ENCODE peak calls at places on chromosome 9, in five cellular contexts. One of them, this sample, is unnamed.

GRCh38 chr9:101094686-101095085 is 66.2 kb downstream of the PLPPR1 start:
- DNase-seq in Panc1: no peak
- DNase-seq in endothelial cell of umbilical vein: no peak
- DNase-seq in SK-N-SH: no peak
- DNase-seq in activated T-helper 1 cell treated with anti-CD3 and anti-CD28 coated beads, Interleukin-12 subunit alpha, Interleukin-12 subunit beta, Interleukin-2, Interleukin-4 antibody, amounts not matched to agents 30 ng/mL and 10 ng/mL and 1 ng/mL, durations not matched to agents 14 hours and 24 hours and 36 hours: no peak
- DNase-seq in this sample: no peak

GRCh38 chr9:114477642-114478041 is 27.6 kb downstream of the WHRN start:
- DNase-seq in Panc1: no peak
- DNase-seq in endothelial cell of umbilical vein: no peak
- DNase-seq in SK-N-SH: no peak
- DNase-seq in activated T-helper 1 cell treated with anti-CD3 and anti-CD28 coated beads, Interleukin-12 subunit alpha, Interleukin-12 subunit beta, Interleukin-2, Interleukin-4 antibody, amounts not matched to agents 30 ng/mL and 10 ng/mL and 1 ng/mL, durations not matched to agents 14 hours and 24 hours and 36 hours: no peak
- DNase-seq in this sample: no peak

GRCh38 chr9:81557957-81558791 is 131.2 kb downstream of the TLE1 start:
- DNase-seq in Panc1: no peak
- DNase-seq in endothelial cell of umbilical vein: no peak
- DNase-seq in SK-N-SH: no peak
- DNase-seq in activated T-helper 1 cell treated with anti-CD3 and anti-CD28 coated beads, Interleukin-12 subunit alpha, Interleukin-12 subunit beta, Interleukin-2, Interleukin-4 antibody, amounts not matched to agents 30 ng/mL and 10 ng/mL and 1 ng/mL, durations not matched to agents 14 hours and 24 hours and 36 hours: no peak
- DNase-seq in this sample: no peak

GRCh38 chr9:137045294-137046093 is 483 bp downstream of the NPDC1 start:
- DNase-seq in Panc1: no peak
- DNase-seq in endothelial cell of umbilical vein: peak
- DNase-seq in SK-N-SH: peak
- DNase-seq in activated T-helper 1 cell treated with anti-CD3 and anti-CD28 coated beads, Interleukin-12 subunit alpha, Interleukin-12 subunit beta, Interleukin-2, Interleukin-4 antibody, amounts not matched to agents 30 ng/mL and 10 ng/mL and 1 ng/mL, durations not matched to agents 14 hours and 24 hours and 36 hours: no peak
- DNase-seq in this sample: peak

GRCh38 chr9:111944467-111944866 is 47.9 kb downstream of the UGCG start:
- DNase-seq in Panc1: no peak
- DNase-seq in endothelial cell of umbilical vein: no peak
- DNase-seq in SK-N-SH: no peak
- DNase-seq in activated T-helper 1 cell treated with anti-CD3 and anti-CD28 coated beads, Interleukin-12 subunit alpha, Interleukin-12 subunit beta, Interleukin-2, Interleukin-4 antibody, amounts not matched to agents 30 ng/mL and 10 ng/mL and 1 ng/mL, durations not matched to agents 14 hours and 24 hours and 36 hours: no peak
- DNase-seq in this sample: no peak

GRCh38 chr9:83433841-83434240 is 104.4 kb downstream of the FRMD3 start:
- DNase-seq in Panc1: no peak
- DNase-seq in endothelial cell of umbilical vein: no peak
- DNase-seq in SK-N-SH: no peak
- DNase-seq in activated T-helper 1 cell treated with anti-CD3 and anti-CD28 coated beads, Interleukin-12 subunit alpha, Interleukin-12 subunit beta, Interleukin-2, Interleukin-4 antibody, amounts not matched to agents 30 ng/mL and 10 ng/mL and 1 ng/mL, durations not matched to agents 14 hours and 24 hours and 36 hours: no peak
- DNase-seq in this sample: peak

GRCh38 chr9:35748858-35749514 is at the start of the genes GBA2 and RGP1:
- DNase-seq in Panc1: no peak
- DNase-seq in endothelial cell of umbilical vein: peak
- DNase-seq in SK-N-SH: peak
- DNase-seq in activated T-helper 1 cell treated with anti-CD3 and anti-CD28 coated beads, Interleukin-12 subunit alpha, Interleukin-12 subunit beta, Interleukin-2, Interleukin-4 antibody, amounts not matched to agents 30 ng/mL and 10 ng/mL and 1 ng/mL, durations not matched to agents 14 hours and 24 hours and 36 hours: peak
- DNase-seq in this sample: peak

GRCh38 chr9:76109953-76110352 is 219.5 kb downstream of the PCSK5 start:
- DNase-seq in Panc1: no peak
- DNase-seq in endothelial cell of umbilical vein: no peak
- DNase-seq in SK-N-SH: no peak
- DNase-seq in activated T-helper 1 cell treated with anti-CD3 and anti-CD28 coated beads, Interleukin-12 subunit alpha, Interleukin-12 subunit beta, Interleukin-2, Interleukin-4 antibody, amounts not matched to agents 30 ng/mL and 10 ng/mL and 1 ng/mL, durations not matched to agents 14 hours and 24 hours and 36 hours: no peak
- DNase-seq in this sample: no peak

GRCh38 chr9:38118862-38119435 is 49.9 kb upstream of the SHB start:
- DNase-seq in Panc1: no peak
- DNase-seq in endothelial cell of umbilical vein: no peak
- DNase-seq in SK-N-SH: no peak
- DNase-seq in activated T-helper 1 cell treated with anti-CD3 and anti-CD28 coated beads, Interleukin-12 subunit alpha, Interleukin-12 subunit beta, Interleukin-2, Interleukin-4 antibody, amounts not matched to agents 30 ng/mL and 10 ng/mL and 1 ng/mL, durations not matched to agents 14 hours and 24 hours and 36 hours: no peak
- DNase-seq in this sample: no peak

GRCh38 chr9:6667633-6668280 is 22.2 kb upstream of the GLDC start:
- DNase-seq in Panc1: no peak
- DNase-seq in endothelial cell of umbilical vein: peak
- DNase-seq in SK-N-SH: peak
- DNase-seq in activated T-helper 1 cell treated with anti-CD3 and anti-CD28 coated beads, Interleukin-12 subunit alpha, Interleukin-12 subunit beta, Interleukin-2, Interleukin-4 antibody, amounts not matched to agents 30 ng/mL and 10 ng/mL and 1 ng/mL, durations not matched to agents 14 hours and 24 hours and 36 hours: no peak
- DNase-seq in this sample: peak

GRCh38 chr9:121073038-121073437 is 1.7 kb upstream of the CNTRL start:
- DNase-seq in Panc1: peak
- DNase-seq in endothelial cell of umbilical vein: peak
- DNase-seq in SK-N-SH: no peak
- DNase-seq in activated T-helper 1 cell treated with anti-CD3 and anti-CD28 coated beads, Interleukin-12 subunit alpha, Interleukin-12 subunit beta, Interleukin-2, Interleukin-4 antibody, amounts not matched to agents 30 ng/mL and 10 ng/mL and 1 ng/mL, durations not matched to agents 14 hours and 24 hours and 36 hours: no peak
- DNase-seq in this sample: no peak

GRCh38 chr9:76761448-76761847 is 2.8 kb upstream of the PCA3 start:
- DNase-seq in Panc1: no peak
- DNase-seq in endothelial cell of umbilical vein: peak
- DNase-seq in SK-N-SH: no peak
- DNase-seq in activated T-helper 1 cell treated with anti-CD3 and anti-CD28 coated beads, Interleukin-12 subunit alpha, Interleukin-12 subunit beta, Interleukin-2, Interleukin-4 antibody, amounts not matched to agents 30 ng/mL and 10 ng/mL and 1 ng/mL, durations not matched to agents 14 hours and 24 hours and 36 hours: no peak
- DNase-seq in this sample: no peak

GRCh38 chr9:18829858-18830257 is 203.2 kb downstream of the SAXO1 start:
- DNase-seq in Panc1: no peak
- DNase-seq in endothelial cell of umbilical vein: peak
- DNase-seq in SK-N-SH: no peak
- DNase-seq in activated T-helper 1 cell treated with anti-CD3 and anti-CD28 coated beads, Interleukin-12 subunit alpha, Interleukin-12 subunit beta, Interleukin-2, Interleukin-4 antibody, amounts not matched to agents 30 ng/mL and 10 ng/mL and 1 ng/mL, durations not matched to agents 14 hours and 24 hours and 36 hours: no peak
- DNase-seq in this sample: no peak

GRCh38 chr9:70600479-70600878 is 186.0 kb upstream of the KLF9 start:
- DNase-seq in Panc1: no peak
- DNase-seq in endothelial cell of umbilical vein: peak
- DNase-seq in SK-N-SH: no peak
- DNase-seq in activated T-helper 1 cell treated with anti-CD3 and anti-CD28 coated beads, Interleukin-12 subunit alpha, Interleukin-12 subunit beta, Interleukin-2, Interleukin-4 antibody, amounts not matched to agents 30 ng/mL and 10 ng/mL and 1 ng/mL, durations not matched to agents 14 hours and 24 hours and 36 hours: no peak
- DNase-seq in this sample: peak

GRCh38 chr9:137114613-137115393 is at the start of gene DPP7:
- DNase-seq in Panc1: no peak
- DNase-seq in endothelial cell of umbilical vein: peak
- DNase-seq in SK-N-SH: peak
- DNase-seq in activated T-helper 1 cell treated with anti-CD3 and anti-CD28 coated beads, Interleukin-12 subunit alpha, Interleukin-12 subunit beta, Interleukin-2, Interleukin-4 antibody, amounts not matched to agents 30 ng/mL and 10 ng/mL and 1 ng/mL, durations not matched to agents 14 hours and 24 hours and 36 hours: peak
- DNase-seq in this sample: peak

GRCh38 chr9:116322521-116322920 is 168.9 kb downstream of the PAPPA start:
- DNase-seq in Panc1: no peak
- DNase-seq in endothelial cell of umbilical vein: no peak
- DNase-seq in SK-N-SH: no peak
- DNase-seq in activated T-helper 1 cell treated with anti-CD3 and anti-CD28 coated beads, Interleukin-12 subunit alpha, Interleukin-12 subunit beta, Interleukin-2, Interleukin-4 antibody, amounts not matched to agents 30 ng/mL and 10 ng/mL and 1 ng/mL, durations not matched to agents 14 hours and 24 hours and 36 hours: no peak
- DNase-seq in this sample: no peak

GRCh38 chr9:94780516-94780950 is 54.0 kb downstream of the AOPEP start:
- DNase-seq in Panc1: no peak
- DNase-seq in endothelial cell of umbilical vein: peak
- DNase-seq in SK-N-SH: peak
- DNase-seq in activated T-helper 1 cell treated with anti-CD3 and anti-CD28 coated beads, Interleukin-12 subunit alpha, Interleukin-12 subunit beta, Interleukin-2, Interleukin-4 antibody, amounts not matched to agents 30 ng/mL and 10 ng/mL and 1 ng/mL, durations not matched to agents 14 hours and 24 hours and 36 hours: no peak
- DNase-seq in this sample: no peak

GRCh38 chr9:120480707-120481106 is 99.3 kb downstream of the CDK5RAP2 start:
- DNase-seq in Panc1: no peak
- DNase-seq in endothelial cell of umbilical vein: peak
- DNase-seq in SK-N-SH: no peak
- DNase-seq in activated T-helper 1 cell treated with anti-CD3 and anti-CD28 coated beads, Interleukin-12 subunit alpha, Interleukin-12 subunit beta, Interleukin-2, Interleukin-4 antibody, amounts not matched to agents 30 ng/mL and 10 ng/mL and 1 ng/mL, durations not matched to agents 14 hours and 24 hours and 36 hours: no peak
- DNase-seq in this sample: no peak